ENCODE peak calls at places on chromosomes 3 and 15, in eight cellular contexts. O is fibroblast of the aortic adventitia; U is CD8-positive, alpha-beta T cell; H is AG10803; Y is spleen; A is neural crest cell; B is sigmoid colon; G is activated B cell treated with CpG ODN at 0.5 μM for 24 hours. V is an unnamed sample.

GRCh38 chr3:42505203-42505848 is 2.9 kb downstream of the VIPR1 start:
- DNase-seq in O (no peak), U (no peak), H (no peak), Y (peak; percentile 73), A (no peak), B (peak; percentile 47), G (peak; percentile 12), V (no peak)

GRCh38 chr3:160622263-160623045 is 54.5 kb upstream of the ARL14 start:
- DNase-seq in O (peak; percentile 20), U (no peak), H (no peak), Y (no peak), A (no peak), B (no peak), G (no peak), V (no peak)

GRCh38 chr15:38562278-38562677 is 2.3 kb downstream of the RASGRP1 start:
- DNase-seq in O (no peak), U (no peak), H (no peak), Y (no peak), A (no peak), B (no peak), G (no peak), V (no peak)

GRCh38 chr3:27535809-27536392 is 51.7 kb upstream of the SLC4A7 start:
- DNase-seq in O (peak; percentile 60), U (no peak), H (peak; percentile 68), Y (no peak), A (no peak), B (no peak), G (no peak), V (no peak)

GRCh38 chr15:62847900-62848489 is 194.6 kb upstream of the TPM1 start:
- DNase-seq in O (peak; percentile 53), U (peak; percentile 32), H (peak; percentile 53), Y (no peak), A (peak; percentile 44), B (peak; percentile 90), G (no peak), V (peak; percentile 86)

GRCh38 chr3:126678691-126679317 is 23.9 kb upstream of the TXNRD3 start:
- DNase-seq in O (no peak), U (no peak), H (no peak), Y (peak; percentile 70), A (no peak), B (no peak), G (no peak), V (no peak)

GRCh38 chr3:14439501-14440167 is 37.2 kb downstream of the SLC6A6 start:
- DNase-seq in O (peak; percentile 48), U (no peak), H (no peak), Y (peak; percentile 92), A (no peak), B (peak; percentile 78), G (no peak), V (no peak)

GRCh38 chr15:69141286-69141701 is 19.1 kb upstream of the GLCE start:
- DNase-seq in O (no peak), U (no peak), H (no peak), Y (no peak), A (no peak), B (no peak), G (no peak), V (no peak)

GRCh38 chr3:97793415-97794019 is 28.3 kb upstream of the CRYBG3 start:
- DNase-seq in O (peak; percentile 79), U (no peak), H (peak; percentile 55), Y (no peak), A (no peak), B (no peak), G (no peak), V (no peak)

GRCh38 chr3:111311709-111312235 is 230.2 kb upstream of the CD96 start:
- DNase-seq in O (peak; percentile 79), U (no peak), H (peak; percentile 45), Y (no peak), A (no peak), B (no peak), G (no peak), V (no peak)

GRCh38 chr15:62464705-62465104 is 299.6 kb upstream of the C2CD4B start:
- DNase-seq in O (peak; percentile 61), U (no peak), H (peak; percentile 84), Y (no peak), A (no peak), B (peak; percentile 14), G (no peak), V (no peak)

GRCh38 chr15:73957276-73957675 is 31.0 kb downstream of the LOXL1 start:
- DNase-seq in O (no peak), U (no peak), H (no peak), Y (peak; percentile 74), A (no peak), B (peak; percentile 57), G (no peak), V (no peak)

GRCh38 chr15:89115547-89115946 is 27.3 kb downstream of the ABHD2 start:
- DNase-seq in O (no peak), U (no peak), H (no peak), Y (no peak), A (no peak), B (no peak), G (no peak), V (no peak)

GRCh38 chr15:94692697-94693096 is 461.3 kb downstream of the MCTP2 start:
- DNase-seq in O (no peak), U (no peak), H (no peak), Y (no peak), A (no peak), B (no peak), G (no peak), V (no peak)

GRCh38 chr3:112734171-112734570 is 93.2 kb upstream of the CCDC80 start:
- DNase-seq in O (peak; percentile 57), U (no peak), H (no peak), Y (no peak), A (no peak), B (no peak), G (no peak), V (no peak)
- TF ChIP-seq CTCF in O (no peak), U (no peak), H (no peak), Y (no peak), A (no peak), B (no peak), G (no peak), V (no peak)

GRCh38 chr3:158920375-158920774 is 118.5 kb downstream of the MFSD1 start:
- DNase-seq in O (no peak), U (no peak), H (peak; percentile 9), Y (no peak), A (no peak), B (no peak), G (no peak), V (no peak)

GRCh38 chr3:158916111-158916510 is 114.3 kb downstream of the MFSD1 start:
- DNase-seq in O (no peak), U (no peak), H (no peak), Y (no peak), A (no peak), B (no peak), G (no peak), V (no peak)

GRCh38 chr3:158912621-158913020 is 110.8 kb downstream of the MFSD1 start:
- DNase-seq in O (no peak), U (no peak), H (peak; percentile 17), Y (no peak), A (no peak), B (no peak), G (no peak), V (no peak)

GRCh38 chr3:158918451-158918850 is 116.6 kb downstream of the MFSD1 start:
- DNase-seq in O (no peak), U (no peak), H (no peak), Y (no peak), A (no peak), B (no peak), G (no peak), V (no peak)

GRCh38 chr3:158918008-158918407 is 116.2 kb downstream of the MFSD1 start:
- DNase-seq in O (peak; percentile 74), U (no peak), H (peak; percentile 90), Y (no peak), A (peak; percentile 35), B (no peak), G (no peak), V (no peak)
- TF ChIP-seq CTCF in O (peak; percentile 84), U (no peak), H (peak; percentile 95), Y (no peak), A (peak; percentile 73), B (no peak), G (no peak), V (no peak)

GRCh38 chr15:78873796-78874761 is 1.4 kb downstream of the MORF4L1 start:
- DNase-seq in O (no peak), U (peak; percentile 42), H (peak; percentile 33), Y (peak; percentile 81), A (no peak), B (no peak), G (no peak), V (no peak)
- TF ChIP-seq CTCF in O (no peak), U (no peak), H (no peak), Y (no peak), A (peak; percentile 1), B (no peak), G (no peak), V (no peak)

GRCh38 chr15:90393040-90393439 is 5.0 kb downstream of the IQGAP1 start:
- DNase-seq in O (no peak), U (no peak), H (no peak), Y (no peak), A (no peak), B (no peak), G (no peak), V (no peak)

GRCh38 chr15:90387534-90388461 is at the start of gene IQGAP1:
- DNase-seq in O (peak; percentile 96), U (peak; percentile 95), H (peak; percentile 95), Y (peak; percentile 99), A (peak; percentile 90), B (peak; percentile 99), G (peak; percentile 88), V (peak; percentile 91)

GRCh38 chr15:90389513-90389912 is 1.5 kb downstream of the IQGAP1 start:
- DNase-seq in O (no peak), U (no peak), H (no peak), Y (no peak), A (no peak), B (no peak), G (no peak), V (no peak)

GRCh38 chr15:90386221-90386620 is 1.8 kb upstream of the IQGAP1 start:
- DNase-seq in O (peak; percentile 56), U (no peak), H (no peak), Y (no peak), A (no peak), B (no peak), G (no peak), V (no peak)

DNA sequence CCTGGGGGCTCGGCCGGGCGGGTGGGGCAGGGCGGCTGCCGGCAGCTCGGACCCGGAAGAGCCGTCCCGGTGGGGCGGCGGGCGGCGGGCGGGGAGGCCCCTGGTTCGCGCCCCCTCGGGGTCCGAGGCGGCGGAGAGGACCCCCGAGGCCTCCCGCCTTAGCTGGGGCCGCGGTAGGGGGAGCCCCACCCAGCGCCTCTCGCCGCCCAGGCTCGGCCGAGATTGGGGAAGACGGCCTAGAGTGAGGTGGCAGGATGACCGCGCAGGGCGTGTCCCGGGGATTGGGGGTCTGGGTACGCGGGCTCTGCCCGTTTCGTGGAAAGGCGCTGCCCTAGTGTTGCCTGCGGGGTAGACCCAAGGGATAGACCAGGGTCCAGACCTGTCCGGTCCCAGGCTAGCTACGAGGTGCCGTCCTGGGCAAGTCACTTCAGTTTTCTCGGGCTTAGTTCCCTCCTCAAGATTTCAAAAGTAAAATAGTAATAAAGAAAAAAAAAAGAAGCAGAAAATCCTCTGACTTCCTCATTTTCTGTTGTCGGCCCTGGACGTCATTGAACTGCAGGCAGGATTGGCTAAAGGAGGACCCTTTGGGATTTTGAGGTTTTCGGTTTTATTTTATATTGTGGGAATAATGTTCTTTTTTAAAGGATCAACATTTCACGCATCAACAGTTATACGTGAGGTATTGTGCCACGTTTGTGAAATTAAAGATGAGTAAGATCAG is 580 bp downstream of the IQGAP1 start:
- DNase-seq in O (peak; percentile 51), U (peak; percentile 58), H (peak; percentile 67), Y (peak; percentile 95), A (peak; percentile 39), B (peak; percentile 86), G (peak; percentile 78), V (peak; percentile 52)
- TF ChIP-seq CTCF in O (no peak), U (no peak), H (no peak), Y (no peak), A (no peak), B (no peak), G (no peak), V (no peak)

V was measured in omental fat pad.